ENCODE peak calls at places on chromosomes 5 and 9, in seven cellular contexts. One of them, this sample, is unnamed.
A peak's percentile ranks its signal among the peaks of the same experiment; 100 is the strongest.

GRCh38 chr5:4868140-4868735 is 271.9 kb upstream of the ADAMTS16 start:
- DNase-seq in IMR-90: no peak
- DNase-seq in GM23338: peak; percentile 84
- DNase-seq in right lobe of liver: peak; percentile 74
- DNase-seq in fibroblast of lung: no peak
- DNase-seq in Peyer's patch: peak; percentile 26
- DNase-seq in transverse colon: peak; percentile 38
- DNase-seq in this sample: no peak

GRCh38 chr5:79771387-79771786 is 81.8 kb downstream of the CMYA5 start:
- DNase-seq in transverse colon: no peak
- DNase-seq in Peyer's patch: no peak
- DNase-seq in fibroblast of lung: peak; percentile 16
- DNase-seq in IMR-90: peak; percentile 29
- DNase-seq in GM23338: no peak
- DNase-seq in right lobe of liver: no peak
- DNase-seq in this sample: no peak

GRCh38 chr5:146699129-146699528 is 179.4 kb downstream of the PPP2R2B start:
- DNase-seq in GM23338: no peak
- DNase-seq in IMR-90: no peak
- DNase-seq in Peyer's patch: no peak
- DNase-seq in transverse colon: no peak
- DNase-seq in fibroblast of lung: no peak
- DNase-seq in right lobe of liver: no peak
- DNase-seq in this sample: no peak

GRCh38 chr5:86500947-86501346 is 116.8 kb upstream of the COX7C start:
- DNase-seq in GM23338: peak; percentile 40
- DNase-seq in transverse colon: no peak
- DNase-seq in right lobe of liver: no peak
- DNase-seq in Peyer's patch: no peak
- DNase-seq in fibroblast of lung: no peak
- DNase-seq in IMR-90: no peak
- DNase-seq in this sample: no peak

GRCh38 chr5:77076961-77077820 is 9.9 kb downstream of the ZBED3 start:
- DNase-seq in right lobe of liver: peak; percentile 68
- DNase-seq in IMR-90: peak; percentile 58
- DNase-seq in transverse colon: peak; percentile 65
- DNase-seq in fibroblast of lung: peak; percentile 59
- DNase-seq in Peyer's patch: peak; percentile 51
- DNase-seq in GM23338: peak; percentile 87
- DNase-seq in this sample: peak; percentile 50

GRCh38 chr5:160315968-160316367 is 3.6 kb upstream of the CCNJL start:
- DNase-seq in transverse colon: peak; percentile 62
- DNase-seq in fibroblast of lung: no peak
- DNase-seq in right lobe of liver: no peak
- DNase-seq in GM23338: no peak
- DNase-seq in Peyer's patch: no peak
- DNase-seq in IMR-90: peak; percentile 73
- DNase-seq in this sample: no peak

GRCh38 chr5:85000671-85001070 is 616.0 kb upstream of the EDIL3 start:
- DNase-seq in transverse colon: no peak
- DNase-seq in IMR-90: peak; percentile 24
- DNase-seq in right lobe of liver: no peak
- DNase-seq in fibroblast of lung: peak; percentile 40
- DNase-seq in GM23338: no peak
- DNase-seq in Peyer's patch: no peak
- DNase-seq in this sample: no peak

GRCh38 chr9:96150324-96151023 is 151.5 kb downstream of the HSD17B3 start:
- DNase-seq in IMR-90: no peak
- DNase-seq in fibroblast of lung: no peak
- DNase-seq in Peyer's patch: no peak
- DNase-seq in transverse colon: peak; percentile 46
- DNase-seq in GM23338: no peak
- DNase-seq in right lobe of liver: no peak
- DNase-seq in this sample: peak; percentile 61

GRCh38 chr9:4933861-4934260 is 51.2 kb upstream of the JAK2 start:
- DNase-seq in transverse colon: no peak
- DNase-seq in right lobe of liver: no peak
- DNase-seq in IMR-90: no peak
- DNase-seq in Peyer's patch: no peak
- DNase-seq in GM23338: no peak
- DNase-seq in fibroblast of lung: no peak
- DNase-seq in this sample: no peak

GRCh38 chr9:123597926-123598556 is 242.0 kb downstream of the CRB2 start:
- DNase-seq in fibroblast of lung: no peak
- DNase-seq in Peyer's patch: no peak
- DNase-seq in right lobe of liver: no peak
- DNase-seq in transverse colon: no peak
- DNase-seq in IMR-90: no peak
- DNase-seq in GM23338: no peak
- DNase-seq in this sample: no peak

GRCh38 chr9:129494113-129494789 is 126.7 kb downstream of the C9orf50 start:
- DNase-seq in right lobe of liver: no peak
- DNase-seq in transverse colon: no peak
- DNase-seq in GM23338: peak; percentile 44
- DNase-seq in Peyer's patch: no peak
- DNase-seq in IMR-90: no peak
- DNase-seq in fibroblast of lung: no peak
- DNase-seq in this sample: no peak

GRCh38 chr5:170524576-170524975 is 20.8 kb downstream of the KCNIP1 start:
- DNase-seq in IMR-90: no peak
- DNase-seq in transverse colon: no peak
- DNase-seq in Peyer's patch: no peak
- DNase-seq in fibroblast of lung: no peak
- DNase-seq in GM23338: no peak
- DNase-seq in right lobe of liver: no peak
- DNase-seq in this sample: no peak

GRCh38 chr9:19642256-19642655 is 146.6 kb downstream of the SLC24A2 start:
- DNase-seq in transverse colon: no peak
- DNase-seq in Peyer's patch: no peak
- DNase-seq in fibroblast of lung: no peak
- DNase-seq in right lobe of liver: no peak
- DNase-seq in GM23338: no peak
- DNase-seq in IMR-90: no peak
- DNase-seq in this sample: no peak

GRCh38 chr5:180970336-180970735 is 18.3 kb upstream of the BTNL3 start:
- DNase-seq in fibroblast of lung: no peak
- DNase-seq in IMR-90: no peak
- DNase-seq in GM23338: no peak
- DNase-seq in right lobe of liver: no peak
- DNase-seq in Peyer's patch: no peak
- DNase-seq in transverse colon: no peak
- DNase-seq in this sample: no peak

GRCh38 chr5:143128412-143129071 is 274.9 kb downstream of the NR3C1 start:
- DNase-seq in IMR-90: no peak
- DNase-seq in transverse colon: no peak
- DNase-seq in fibroblast of lung: no peak
- DNase-seq in right lobe of liver: no peak
- DNase-seq in GM23338: no peak
- DNase-seq in Peyer's patch: no peak
- DNase-seq in this sample: no peak
- TF ChIP-seq CTCF in IMR-90: no peak
- TF ChIP-seq CTCF in transverse colon: peak; percentile 18
- TF ChIP-seq CTCF in fibroblast of lung: no peak
- TF ChIP-seq CTCF in right lobe of liver: no peak
- TF ChIP-seq CTCF in GM23338: no peak
- TF ChIP-seq CTCF in Peyer's patch: no peak
- TF ChIP-seq CTCF in this sample: no peak

GRCh38 chr5:157862183-157862851 is 3.4 kb upstream of the CLINT1 start:
- DNase-seq in GM23338: no peak
- DNase-seq in Peyer's patch: no peak
- DNase-seq in transverse colon: no peak
- DNase-seq in fibroblast of lung: no peak
- DNase-seq in right lobe of liver: no peak
- DNase-seq in IMR-90: no peak
- DNase-seq in this sample: no peak
- H3K4me1 ChIP-seq in GM23338: peaks cover 25% of the 10 kb centered on the region
- H3K4me1 ChIP-seq in Peyer's patch: no peaks in the 10 kb centered on the region
- H3K4me1 ChIP-seq in transverse colon: no peaks in the 10 kb centered on the region
- H3K4me1 ChIP-seq in fibroblast of lung: no peaks in the 10 kb centered on the region
- H3K4me1 ChIP-seq in right lobe of liver: peaks cover 11% of the 10 kb centered on the region
- H3K4me1 ChIP-seq in IMR-90: peaks cover 8% of the 10 kb centered on the region
- H3K4me1 ChIP-seq in this sample: peaks cover 33% of the 10 kb centered on the region

GRCh38 chr5:67166886-67167285 is 29.7 kb downstream of the CD180 start:
- DNase-seq in GM23338: peak; percentile 17
- DNase-seq in right lobe of liver: no peak
- DNase-seq in IMR-90: no peak
- DNase-seq in Peyer's patch: no peak
- DNase-seq in fibroblast of lung: no peak
- DNase-seq in transverse colon: no peak
- DNase-seq in this sample: no peak

GRCh38 chr5:67166460-67166871 is 30.1 kb downstream of the CD180 start:
- DNase-seq in IMR-90: no peak
- DNase-seq in transverse colon: peak; percentile 70
- DNase-seq in fibroblast of lung: no peak
- DNase-seq in GM23338: no peak
- DNase-seq in right lobe of liver: peak; percentile 62
- DNase-seq in Peyer's patch: peak; percentile 82
- DNase-seq in this sample: peak; percentile 64

GRCh38 chr5:67164856-67165523 is 31.6 kb downstream of the CD180 start:
- DNase-seq in Peyer's patch: no peak
- DNase-seq in IMR-90: no peak
- DNase-seq in GM23338: no peak
- DNase-seq in fibroblast of lung: no peak
- DNase-seq in right lobe of liver: no peak
- DNase-seq in transverse colon: no peak
- DNase-seq in this sample: no peak

GRCh38 chr5:67163863-67164595 is 32.6 kb downstream of the CD180 start:
- DNase-seq in Peyer's patch: no peak
- DNase-seq in right lobe of liver: no peak
- DNase-seq in IMR-90: no peak
- DNase-seq in fibroblast of lung: no peak
- DNase-seq in GM23338: no peak
- DNase-seq in transverse colon: no peak
- DNase-seq in this sample: no peak

GRCh38 chr5:67165524-67166459 is 30.8 kb downstream of the CD180 start:
- DNase-seq in right lobe of liver: peak; percentile 76
- DNase-seq in fibroblast of lung: peak; percentile 83
- DNase-seq in Peyer's patch: peak; percentile 86
- DNase-seq in GM23338: peak; percentile 94
- DNase-seq in IMR-90: peak; percentile 61
- DNase-seq in transverse colon: peak; percentile 90
- DNase-seq in this sample: peak; percentile 74
- TF ChIP-seq CTCF in right lobe of liver: peak; percentile 54
- TF ChIP-seq CTCF in fibroblast of lung: peak; percentile 86
- TF ChIP-seq CTCF in Peyer's patch: peak; percentile 65
- TF ChIP-seq CTCF in GM23338: peak; percentile 80
- TF ChIP-seq CTCF in IMR-90: peak; percentile 65
- TF ChIP-seq CTCF in transverse colon: peak; percentile 87
- TF ChIP-seq CTCF in this sample: peak; percentile 73

GRCh38 chr9:116693233-116693731 is 6.2 kb downstream of the TRIM32 start:
- DNase-seq in GM23338: no peak
- DNase-seq in fibroblast of lung: no peak
- DNase-seq in transverse colon: no peak
- DNase-seq in Peyer's patch: no peak
- DNase-seq in IMR-90: peak; percentile 54
- DNase-seq in right lobe of liver: no peak
- DNase-seq in this sample: no peak
- H3K4me1 ChIP-seq in GM23338: peaks cover 20% of the 10 kb centered on the region
- H3K4me1 ChIP-seq in fibroblast of lung: peaks cover 11% of the 10 kb centered on the region
- H3K4me1 ChIP-seq in transverse colon: peaks cover 10% of the 10 kb centered on the region
- H3K4me1 ChIP-seq in Peyer's patch: peaks cover 5% of the 10 kb centered on the region
- H3K4me1 ChIP-seq in IMR-90: peaks cover 16% of the 10 kb centered on the region
- H3K4me1 ChIP-seq in right lobe of liver: peaks cover 11% of the 10 kb centered on the region
- H3K4me1 ChIP-seq in this sample: peaks cover 9% of the 10 kb centered on the region

DNA sequence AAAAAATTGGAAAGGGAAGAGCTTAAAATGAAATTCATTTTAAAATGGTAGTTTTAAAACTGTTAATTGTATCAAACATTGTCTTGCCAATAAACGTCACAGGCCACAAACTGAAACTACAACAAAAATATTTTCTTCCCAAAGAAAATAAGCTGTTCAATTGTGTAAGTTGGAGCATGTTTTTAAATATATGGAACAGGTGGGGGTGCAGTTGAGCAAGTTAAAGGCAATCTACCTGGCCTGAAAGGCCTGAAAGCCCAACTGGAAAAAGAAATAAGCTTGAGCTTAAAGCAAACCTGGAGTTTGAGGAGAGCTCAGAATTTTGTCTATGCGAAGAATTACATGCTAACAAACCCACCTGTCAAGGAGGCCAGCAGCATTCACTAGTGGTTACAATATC is 439.5 kb downstream of the ACTL7B start:
- DNase-seq in IMR-90: peak; percentile 7
- DNase-seq in transverse colon: no peak
- DNase-seq in fibroblast of lung: peak; percentile 15
- DNase-seq in GM23338: peak; percentile 26
- DNase-seq in Peyer's patch: no peak
- DNase-seq in right lobe of liver: no peak
- DNase-seq in this sample: no peak
- TF ChIP-seq CTCF in IMR-90: no peak
- TF ChIP-seq CTCF in transverse colon: no peak
- TF ChIP-seq CTCF in fibroblast of lung: no peak
- TF ChIP-seq CTCF in GM23338: peak; percentile 32
- TF ChIP-seq CTCF in Peyer's patch: no peak
- TF ChIP-seq CTCF in right lobe of liver: peak; percentile 15
- TF ChIP-seq CTCF in this sample: no peak

DNA sequence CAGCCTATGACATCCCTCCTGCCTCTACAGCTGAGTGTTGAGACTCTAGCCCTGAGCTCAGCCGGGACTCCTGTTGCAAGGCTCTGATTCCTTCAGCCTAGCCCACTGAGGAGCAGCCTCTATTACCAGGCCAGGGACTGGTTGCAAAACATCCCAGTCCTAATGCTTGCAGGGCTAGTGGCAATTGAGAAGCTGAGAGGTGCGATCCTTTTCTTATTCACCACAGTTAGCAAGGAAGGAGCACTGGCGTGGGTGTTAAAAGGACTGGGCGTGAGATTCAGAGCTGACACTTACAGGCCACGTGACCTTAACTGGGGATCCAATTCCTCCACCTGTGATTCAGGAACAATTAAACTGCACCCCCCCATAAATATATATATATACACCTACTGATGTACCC is 58.8 kb downstream of the GARNL3 start:
- DNase-seq in right lobe of liver: no peak
- DNase-seq in fibroblast of lung: no peak
- DNase-seq in transverse colon: no peak
- DNase-seq in GM23338: no peak
- DNase-seq in IMR-90: no peak
- DNase-seq in Peyer's patch: no peak
- DNase-seq in this sample: no peak
- H3K4me1 ChIP-seq in right lobe of liver: no peaks in the 10 kb centered on the region
- H3K4me1 ChIP-seq in fibroblast of lung: peaks cover 2% of the 10 kb centered on the region
- H3K4me1 ChIP-seq in transverse colon: no peaks in the 10 kb centered on the region
- H3K4me1 ChIP-seq in GM23338: no peaks in the 10 kb centered on the region
- H3K4me1 ChIP-seq in IMR-90: no peaks in the 10 kb centered on the region
- H3K4me1 ChIP-seq in Peyer's patch: no peaks in the 10 kb centered on the region
- H3K4me1 ChIP-seq in this sample: no peaks in the 10 kb centered on the region

This sample was measured in CD8-positive, alpha-beta T cell.